ENCODE peak calls at places on chromosomes 1 and 21, in six cellular contexts. R is lower leg skin, D is Calu3, Q is astrocyte of the spinal cord, A is osteocyte, F is neural crest cell. B is an unnamed sample.

GRCh38 chr1:84406209-84406917 is 8.1 kb downstream of the DNASE2B start:
- DNase-seq in F (no peak), Q (peak; percentile 24), D (no peak), R (no peak), A (no peak), B (no peak)

GRCh38 chr1:29603622-29604021 is 367.3 kb downstream of the PTPRU start:
- DNase-seq in F (no peak), A (peak; percentile 17), R (no peak), D (no peak), Q (no peak), B (no peak)

GRCh38 chr1:98991127-98992003 is 13.3 kb downstream of the PLPPR5 start:
- DNase-seq in Q (peak; percentile 97), F (no peak), A (no peak), R (no peak), D (peak; percentile 16), B (no peak)

GRCh38 chr1:230891413-230891812 is 23.1 kb upstream of the C1orf198 start:
- DNase-seq in R (no peak), Q (no peak), A (no peak), F (no peak), D (no peak), B (no peak)

GRCh38 chr1:199742547-199742946 is 285.0 kb upstream of the NR5A2 start:
- DNase-seq in A (no peak), R (no peak), D (peak; percentile 27), Q (peak; percentile 84), F (no peak), B (no peak)

GRCh38 chr1:226660410-226661182 is 78.5 kb downstream of the ITPKB start:
- DNase-seq in R (no peak), Q (no peak), F (no peak), A (no peak), D (no peak), B (no peak)

GRCh38 chr1:187054862-187055757 is 226.4 kb downstream of the PLA2G4A start:
- DNase-seq in D (no peak), F (no peak), A (no peak), Q (no peak), R (no peak), B (no peak)

GRCh38 chr1:229619614-229620013 is 6.3 kb downstream of the TAF5L start:
- DNase-seq in Q (no peak), D (no peak), F (no peak), A (no peak), R (no peak), B (no peak)

GRCh38 chr21:33441489-33442477 is 38.0 kb downstream of the TMEM50B start:
- DNase-seq in R (peak; percentile 76), F (no peak), D (no peak), Q (peak; percentile 75), A (no peak), B (no peak)

GRCh38 chr1:200923607-200924006 is 28.9 kb downstream of the INAVA start:
- DNase-seq in A (no peak), R (no peak), Q (no peak), D (no peak), F (no peak), B (no peak)

GRCh38 chr1:183936009-183936408 is 101.5 kb downstream of the COLGALT2 start:
- DNase-seq in F (no peak), A (no peak), R (no peak), Q (no peak), D (no peak), B (no peak)

GRCh38 chr1:235018161-235018560 is 110.5 kb downstream of the TOMM20 start:
- DNase-seq in D (no peak), A (no peak), R (peak; percentile 88), Q (peak; percentile 98), F (no peak), B (no peak)

GRCh38 chr1:1758692-1759455 is 19.4 kb downstream of the NADK start:
- DNase-seq in D (peak; percentile 95), A (no peak), R (peak; percentile 92), F (no peak), Q (no peak), B (no peak)

GRCh38 chr1:166383137-166383536 is 216.3 kb upstream of the FAM78B start:
- DNase-seq in R (no peak), D (no peak), F (no peak), A (no peak), Q (no peak), B (no peak)

GRCh38 chr21:14900611-14901010 is 164.2 kb downstream of the NRIP1 start:
- DNase-seq in A (no peak), D (no peak), F (no peak), R (no peak), Q (peak; percentile 67), B (no peak)

GRCh38 chr1:238558156-238558555 is 667.4 kb upstream of the ZP4 start:
- DNase-seq in R (no peak), D (no peak), Q (peak; percentile 88), A (no peak), F (no peak), B (no peak)

GRCh38 chr1:234605983-234606730 is 3.8 kb downstream of the IRF2BP2 start:
- DNase-seq in R (peak; percentile 87), A (no peak), F (no peak), D (peak; percentile 58), Q (peak; percentile 67), B (no peak)

GRCh38 chr1:154019280-154019679 is 28.7 kb downstream of the RPS27 start:
- DNase-seq in F (no peak), A (no peak), Q (no peak), R (no peak), D (no peak), B (no peak)

GRCh38 chr1:37922767-37923550 is 23.9 kb downstream of the INPP5B start:
- DNase-seq in R (no peak), D (no peak), A (no peak), Q (no peak), F (no peak), B (no peak)

GRCh38 chr1:218351617-218352438 is 6.7 kb downstream of the TGFB2 start:
- DNase-seq in R (no peak), F (no peak), D (no peak), Q (peak; percentile 54), A (no peak), B (no peak)

GRCh38 chr1:53589043-53589887 is 130.1 kb downstream of the DMRTB1 start:
- DNase-seq in R (peak; percentile 82), D (no peak), Q (no peak), A (peak; percentile 73), F (no peak), B (no peak)

GRCh38 chr1:167720965-167721616 is 691 bp upstream of the MPZL1 start:
- DNase-seq in A (no peak), Q (peak; percentile 73), R (no peak), F (peak; percentile 10), D (peak; percentile 52), B (no peak)

GRCh38 chr1:53368314-53369033 is 40.6 kb upstream of the LRP8 start:
- DNase-seq in A (peak; percentile 78), F (no peak), R (peak; percentile 76), Q (no peak), D (no peak), B (peak; percentile 12)

GRCh38 chr1:8873506-8874229 is 4.8 kb downstream of the ENO1 start:
- DNase-seq in Q (peak; percentile 99), A (peak; percentile 94), D (peak; percentile 86), R (peak; percentile 93), F (no peak), B (no peak)

GRCh38 chr1:214515544-214516433 is 35.6 kb downstream of the PTPN14 start:
- DNase-seq in A (no peak), Q (no peak), D (no peak), R (no peak), F (no peak), B (no peak)

GRCh38 chr1:214499732-214500131 is 51.7 kb downstream of the PTPN14 start:
- DNase-seq in R (no peak), D (no peak), Q (no peak), A (no peak), F (no peak), B (no peak)

GRCh38 chr1:43367904-43368645 is at the start of gene ELOVL1:
- DNase-seq in D (peak; percentile 96), F (peak; percentile 88), Q (peak; percentile 88), R (peak; percentile 98), A (peak; percentile 95), B (peak; percentile 79)
- TF ChIP-seq CTCF in D (no peak), F (no peak), Q (peak; percentile 29), R (no peak), A (peak; percentile 45), B (no peak)

GRCh38 chr1:31765516-31765915 is 1.4 kb upstream of the ADGRB2 start:
- DNase-seq in R (no peak), Q (no peak), F (no peak), A (no peak), D (no peak), B (no peak)

GRCh38 chr1:31764307-31765040 is at the start of gene ADGRB2:
- DNase-seq in Q (no peak), R (no peak), A (no peak), F (peak; percentile 45), D (peak; percentile 28), B (no peak)

GRCh38 chr1:31762726-31763670 is 1.1 kb downstream of the ADGRB2 start:
- DNase-seq in F (peak; percentile 76), A (peak; percentile 95), Q (peak; percentile 48), R (no peak), D (peak; percentile 92), B (peak; percentile 85)

GRCh38 chr1:31763671-31764306 is 351 bp downstream of the ADGRB2 start:
- DNase-seq in D (no peak), R (no peak), F (no peak), Q (no peak), A (no peak), B (no peak)

GRCh38 chr1:31765041-31765467 is 914 bp upstream of the ADGRB2 start:
- DNase-seq in A (no peak), R (no peak), Q (no peak), F (peak; percentile 49), D (peak; percentile 37), B (no peak)
- TF ChIP-seq CTCF in A (peak; percentile 23), R (no peak), Q (peak; percentile 30), F (peak; percentile 40), D (no peak), B (no peak)

DNA sequence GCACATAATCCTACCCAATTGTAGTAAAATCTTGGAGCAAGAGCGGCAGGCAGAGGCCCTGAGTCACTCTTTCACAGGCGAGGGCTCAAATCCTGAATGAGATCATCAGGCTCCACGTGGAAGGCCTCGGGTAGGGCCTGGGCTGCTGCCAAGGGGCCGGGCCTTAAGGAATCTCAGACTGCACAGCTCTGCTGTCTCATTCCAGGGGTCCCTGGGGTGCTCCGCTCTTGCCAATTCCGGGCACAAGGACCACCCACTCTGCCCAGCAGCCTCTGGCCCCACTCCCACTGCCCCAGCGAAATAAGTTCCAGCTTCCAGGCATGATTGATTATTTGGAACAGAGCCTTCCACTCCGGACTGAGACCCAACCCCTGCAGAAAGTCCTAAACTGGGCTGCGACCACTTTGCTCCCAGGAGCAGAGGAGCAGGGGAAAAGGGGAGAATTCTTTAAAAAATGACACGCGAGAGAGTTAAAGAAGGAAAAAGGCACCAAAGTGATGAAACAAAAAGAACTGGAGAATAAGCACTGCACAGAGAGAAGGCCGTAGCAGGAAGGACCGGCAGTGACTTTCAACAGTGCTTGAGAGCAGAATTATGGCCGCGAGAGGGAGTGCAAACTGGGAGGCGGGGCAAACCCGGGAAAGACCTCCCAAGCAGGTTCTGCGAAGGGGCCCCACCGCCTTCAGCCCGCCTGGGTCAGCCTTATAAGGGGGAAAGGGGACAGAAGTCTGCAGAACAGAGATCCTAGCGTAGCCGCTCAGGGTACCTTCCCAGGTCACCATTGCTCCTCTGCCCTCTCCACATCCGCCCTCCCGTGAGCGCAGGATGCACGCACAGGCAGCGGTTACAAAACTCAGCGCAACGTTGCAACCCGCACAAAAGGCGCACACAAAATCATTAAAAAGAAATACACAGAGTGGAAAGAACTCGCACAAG is 2.0 kb downstream of the ADAMTS1 start:
- DNase-seq in Q (peak; percentile 97), R (peak; percentile 98), D (peak; percentile 82), A (peak; percentile 96), F (peak; percentile 68), B (peak; percentile 88)
- TF ChIP-seq CTCF in Q (peak; percentile 31), R (no peak), D (peak; percentile 21), A (peak; percentile 58), F (peak; percentile 52), B (peak; percentile 41)

GRCh38 chr21:44817914-44818635 is at the start of gene SUMO3:
- DNase-seq in F (peak; percentile 71), A (peak; percentile 94), D (peak; percentile 83), R (peak; percentile 96), Q (peak; percentile 73), B (peak; percentile 87)
- TF ChIP-seq CTCF in F (no peak), A (no peak), D (no peak), R (no peak), Q (no peak), B (no peak)